ENCODE peak calls at places on chromosome 12, in nine cellular contexts. One of them, this sample, is unnamed.

GRCh38 chr12:89225808-89226368 is 126.4 kb downstream of the DUSP6 start:
- DNase-seq in HL-60: no peak
- DNase-seq in fibroblast of pulmonary artery: peak
- DNase-seq in GM23338: peak
- DNase-seq in right lobe of liver: no peak
- DNase-seq in neural crest cell: no peak
- DNase-seq in heart left ventricle: no peak
- DNase-seq in HFFc6: peak
- DNase-seq in AG04450: peak
- DNase-seq in this sample: peak

GRCh38 chr12:108484431-108484830 is 30.6 kb upstream of the FICD start:
- DNase-seq in HL-60: no peak
- DNase-seq in fibroblast of pulmonary artery: no peak
- DNase-seq in GM23338: no peak
- DNase-seq in right lobe of liver: no peak
- DNase-seq in neural crest cell: no peak
- DNase-seq in heart left ventricle: no peak
- DNase-seq in HFFc6: no peak
- DNase-seq in AG04450: no peak
- DNase-seq in this sample: no peak

GRCh38 chr12:124520896-124521295 is 46.5 kb downstream of the NCOR2 start:
- DNase-seq in HL-60: no peak
- DNase-seq in fibroblast of pulmonary artery: no peak
- DNase-seq in GM23338: no peak
- DNase-seq in right lobe of liver: no peak
- DNase-seq in neural crest cell: no peak
- DNase-seq in heart left ventricle: peak
- DNase-seq in HFFc6: no peak
- DNase-seq in AG04450: no peak
- DNase-seq in this sample: no peak

GRCh38 chr12:118356809-118357326 is 15.8 kb downstream of the TAOK3 start:
- DNase-seq in HL-60: peak
- DNase-seq in fibroblast of pulmonary artery: peak
- DNase-seq in GM23338: no peak
- DNase-seq in right lobe of liver: no peak
- DNase-seq in neural crest cell: no peak
- DNase-seq in heart left ventricle: no peak
- DNase-seq in HFFc6: peak
- DNase-seq in AG04450: peak
- DNase-seq in this sample: no peak

GRCh38 chr12:29655861-29656260 is 127.9 kb downstream of the TMTC1 start:
- DNase-seq in HL-60: no peak
- DNase-seq in fibroblast of pulmonary artery: peak
- DNase-seq in GM23338: no peak
- DNase-seq in right lobe of liver: no peak
- DNase-seq in neural crest cell: no peak
- DNase-seq in heart left ventricle: no peak
- DNase-seq in HFFc6: no peak
- DNase-seq in AG04450: no peak
- DNase-seq in this sample: no peak

GRCh38 chr12:53004178-53004577 is 2.1 kb upstream of the EIF4B start:
- DNase-seq in HL-60: no peak
- DNase-seq in fibroblast of pulmonary artery: peak
- DNase-seq in GM23338: peak
- DNase-seq in right lobe of liver: no peak
- DNase-seq in neural crest cell: no peak
- DNase-seq in heart left ventricle: no peak
- DNase-seq in HFFc6: no peak
- DNase-seq in AG04450: no peak
- DNase-seq in this sample: no peak

GRCh38 chr12:12381982-12382381 is 25.1 kb downstream of the BORCS5 start:
- DNase-seq in HL-60: no peak
- DNase-seq in fibroblast of pulmonary artery: no peak
- DNase-seq in GM23338: peak
- DNase-seq in right lobe of liver: no peak
- DNase-seq in neural crest cell: no peak
- DNase-seq in heart left ventricle: no peak
- DNase-seq in HFFc6: no peak
- DNase-seq in AG04450: no peak
- DNase-seq in this sample: no peak

GRCh38 chr12:126747530-126748149 is 1519.3 kb upstream of the TMEM132C start:
- DNase-seq in HL-60: peak
- DNase-seq in fibroblast of pulmonary artery: peak
- DNase-seq in GM23338: peak
- DNase-seq in right lobe of liver: peak
- DNase-seq in neural crest cell: peak
- DNase-seq in heart left ventricle: peak
- DNase-seq in HFFc6: peak
- DNase-seq in AG04450: no peak
- DNase-seq in this sample: peak

GRCh38 chr12:79358716-79359341 is 331.9 kb downstream of the PAWR start:
- DNase-seq in HL-60: no peak
- DNase-seq in fibroblast of pulmonary artery: no peak
- DNase-seq in GM23338: peak
- DNase-seq in right lobe of liver: no peak
- DNase-seq in neural crest cell: no peak
- DNase-seq in heart left ventricle: no peak
- DNase-seq in HFFc6: no peak
- DNase-seq in AG04450: no peak
- DNase-seq in this sample: no peak

GRCh38 chr12:101076940-101077351 is 133.1 kb downstream of the SLC5A8 start:
- DNase-seq in HL-60: no peak
- DNase-seq in fibroblast of pulmonary artery: peak
- DNase-seq in GM23338: no peak
- DNase-seq in right lobe of liver: no peak
- DNase-seq in neural crest cell: no peak
- DNase-seq in heart left ventricle: no peak
- DNase-seq in HFFc6: no peak
- DNase-seq in AG04450: no peak
- DNase-seq in this sample: no peak

GRCh38 chr12:13001725-13002040 is 1.6 kb upstream of the HEBP1 start:
- DNase-seq in HL-60: no peak
- DNase-seq in fibroblast of pulmonary artery: no peak
- DNase-seq in GM23338: no peak
- DNase-seq in right lobe of liver: no peak
- DNase-seq in neural crest cell: no peak
- DNase-seq in heart left ventricle: no peak
- DNase-seq in HFFc6: no peak
- DNase-seq in AG04450: no peak
- DNase-seq in this sample: no peak

GRCh38 chr12:98238513-98238912 is 276.9 kb upstream of the TMPO start:
- DNase-seq in HL-60: no peak
- DNase-seq in fibroblast of pulmonary artery: peak
- DNase-seq in GM23338: no peak
- DNase-seq in right lobe of liver: no peak
- DNase-seq in neural crest cell: no peak
- DNase-seq in heart left ventricle: no peak
- DNase-seq in HFFc6: peak
- DNase-seq in AG04450: peak
- DNase-seq in this sample: no peak

GRCh38 chr12:47874316-47874715 is 30.5 kb downstream of the VDR start:
- DNase-seq in HL-60: no peak
- DNase-seq in fibroblast of pulmonary artery: no peak
- DNase-seq in GM23338: no peak
- DNase-seq in right lobe of liver: no peak
- DNase-seq in neural crest cell: no peak
- DNase-seq in heart left ventricle: no peak
- DNase-seq in HFFc6: no peak
- DNase-seq in AG04450: no peak
- DNase-seq in this sample: no peak

GRCh38 chr12:16347391-16348298 is at the start of gene MGST1:
- DNase-seq in HL-60: no peak
- DNase-seq in fibroblast of pulmonary artery: peak
- DNase-seq in GM23338: peak
- DNase-seq in right lobe of liver: peak
- DNase-seq in neural crest cell: peak
- DNase-seq in heart left ventricle: peak
- DNase-seq in HFFc6: peak
- DNase-seq in AG04450: no peak
- DNase-seq in this sample: peak

GRCh38 chr12:3333991-3334391 is 157.0 kb upstream of the PRMT8 start:
- DNase-seq in HL-60: no peak
- DNase-seq in fibroblast of pulmonary artery: no peak
- DNase-seq in GM23338: no peak
- DNase-seq in right lobe of liver: no peak
- DNase-seq in neural crest cell: no peak
- DNase-seq in heart left ventricle: no peak
- DNase-seq in HFFc6: no peak
- DNase-seq in AG04450: no peak
- DNase-seq in this sample: no peak

GRCh38 chr12:123757555-123757954 is 4.5 kb upstream of the DNAH10 start:
- DNase-seq in HL-60: no peak
- DNase-seq in fibroblast of pulmonary artery: peak
- DNase-seq in GM23338: no peak
- DNase-seq in right lobe of liver: no peak
- DNase-seq in neural crest cell: no peak
- DNase-seq in heart left ventricle: no peak
- DNase-seq in HFFc6: no peak
- DNase-seq in AG04450: peak
- DNase-seq in this sample: no peak

GRCh38 chr12:1841606-1842182 is 21.3 kb downstream of the LRTM2 start:
- DNase-seq in HL-60: no peak
- DNase-seq in fibroblast of pulmonary artery: no peak
- DNase-seq in GM23338: no peak
- DNase-seq in right lobe of liver: no peak
- DNase-seq in neural crest cell: no peak
- DNase-seq in heart left ventricle: peak
- DNase-seq in HFFc6: no peak
- DNase-seq in AG04450: no peak
- DNase-seq in this sample: no peak

GRCh38 chr12:122045262-122045661 is 23.6 kb downstream of the BCL7A start:
- DNase-seq in HL-60: no peak
- DNase-seq in fibroblast of pulmonary artery: no peak
- DNase-seq in GM23338: no peak
- DNase-seq in right lobe of liver: no peak
- DNase-seq in neural crest cell: no peak
- DNase-seq in heart left ventricle: no peak
- DNase-seq in HFFc6: no peak
- DNase-seq in AG04450: no peak
- DNase-seq in this sample: no peak

GRCh38 chr12:125193798-125194562 is 128.7 kb downstream of the AACS start:
- DNase-seq in HL-60: no peak
- DNase-seq in fibroblast of pulmonary artery: no peak
- DNase-seq in GM23338: peak
- DNase-seq in right lobe of liver: no peak
- DNase-seq in neural crest cell: no peak
- DNase-seq in heart left ventricle: no peak
- DNase-seq in HFFc6: peak
- DNase-seq in AG04450: no peak
- DNase-seq in this sample: peak

GRCh38 chr12:119444462-119445044 is 110.0 kb downstream of the CCDC60 start:
- DNase-seq in HL-60: peak
- DNase-seq in fibroblast of pulmonary artery: peak
- DNase-seq in GM23338: peak
- DNase-seq in right lobe of liver: peak
- DNase-seq in neural crest cell: peak
- DNase-seq in heart left ventricle: no peak
- DNase-seq in HFFc6: peak
- DNase-seq in AG04450: no peak
- DNase-seq in this sample: peak

GRCh38 chr12:125528300-125528699 is 463.1 kb downstream of the AACS start:
- DNase-seq in HL-60: no peak
- DNase-seq in fibroblast of pulmonary artery: no peak
- DNase-seq in GM23338: no peak
- DNase-seq in right lobe of liver: no peak
- DNase-seq in neural crest cell: peak
- DNase-seq in heart left ventricle: no peak
- DNase-seq in HFFc6: no peak
- DNase-seq in AG04450: no peak
- DNase-seq in this sample: no peak

GRCh38 chr12:130196827-130197226 is 34.6 kb downstream of the FZD10 start:
- DNase-seq in HL-60: no peak
- DNase-seq in fibroblast of pulmonary artery: no peak
- DNase-seq in GM23338: no peak
- DNase-seq in right lobe of liver: no peak
- DNase-seq in neural crest cell: no peak
- DNase-seq in heart left ventricle: no peak
- DNase-seq in HFFc6: no peak
- DNase-seq in AG04450: no peak
- DNase-seq in this sample: no peak
- TF ChIP-seq CTCF in HL-60: no peak
- TF ChIP-seq CTCF in fibroblast of pulmonary artery: no peak
- TF ChIP-seq CTCF in GM23338: peak
- TF ChIP-seq CTCF in right lobe of liver: no peak
- TF ChIP-seq CTCF in neural crest cell: no peak
- TF ChIP-seq CTCF in heart left ventricle: no peak
- TF ChIP-seq CTCF in HFFc6: no peak
- TF ChIP-seq CTCF in AG04450: no peak
- TF ChIP-seq CTCF in this sample: no peak

GRCh38 chr12:43349863-43350262 is 202.1 kb downstream of the ADAMTS20 start:
- DNase-seq in HL-60: no peak
- DNase-seq in fibroblast of pulmonary artery: peak
- DNase-seq in GM23338: no peak
- DNase-seq in right lobe of liver: no peak
- DNase-seq in neural crest cell: no peak
- DNase-seq in heart left ventricle: no peak
- DNase-seq in HFFc6: no peak
- DNase-seq in AG04450: no peak
- DNase-seq in this sample: no peak
- TF ChIP-seq CTCF in HL-60: no peak
- TF ChIP-seq CTCF in fibroblast of pulmonary artery: peak
- TF ChIP-seq CTCF in GM23338: peak
- TF ChIP-seq CTCF in right lobe of liver: no peak
- TF ChIP-seq CTCF in neural crest cell: peak
- TF ChIP-seq CTCF in heart left ventricle: peak
- TF ChIP-seq CTCF in HFFc6: peak
- TF ChIP-seq CTCF in AG04450: peak
- TF ChIP-seq CTCF in this sample: no peak

GRCh38 chr12:93766802-93767523 is 89.8 kb downstream of the CRADD start:
- DNase-seq in HL-60: no peak
- DNase-seq in fibroblast of pulmonary artery: peak
- DNase-seq in GM23338: peak
- DNase-seq in right lobe of liver: no peak
- DNase-seq in neural crest cell: no peak
- DNase-seq in heart left ventricle: no peak
- DNase-seq in HFFc6: peak
- DNase-seq in AG04450: no peak
- DNase-seq in this sample: peak
- TF ChIP-seq CTCF in HL-60: peak
- TF ChIP-seq CTCF in fibroblast of pulmonary artery: peak
- TF ChIP-seq CTCF in GM23338: peak
- TF ChIP-seq CTCF in right lobe of liver: peak
- TF ChIP-seq CTCF in neural crest cell: peak
- TF ChIP-seq CTCF in heart left ventricle: peak
- TF ChIP-seq CTCF in HFFc6: peak
- TF ChIP-seq CTCF in AG04450: peak
- TF ChIP-seq CTCF in this sample: peak

DNA sequence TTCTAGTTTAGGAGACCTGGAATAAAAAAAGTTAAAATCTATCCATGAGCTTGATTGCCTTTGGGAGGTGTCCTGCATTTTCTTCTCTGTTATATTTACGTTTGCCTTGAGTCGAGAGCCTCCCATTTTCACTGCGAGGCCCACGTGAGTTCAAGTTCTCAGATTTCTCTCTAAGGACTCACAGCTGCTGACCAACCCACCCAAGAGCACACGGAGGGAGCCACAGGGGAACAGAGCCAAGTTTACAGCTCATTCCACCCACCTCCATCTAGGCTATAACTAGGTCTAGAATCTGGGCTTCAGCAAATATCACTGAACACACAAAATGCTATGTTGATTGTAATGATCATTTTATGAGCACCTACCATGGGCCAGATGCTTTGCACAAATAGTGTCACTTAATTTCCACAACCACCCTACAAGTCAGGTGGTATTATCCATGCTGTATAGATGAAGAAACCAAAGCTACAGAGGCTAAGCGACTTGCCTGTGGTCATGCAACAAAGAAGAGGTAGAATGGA is 16.7 kb downstream of the ALDH1L2 start:
- DNase-seq in HL-60: no peak
- DNase-seq in fibroblast of pulmonary artery: no peak
- DNase-seq in GM23338: no peak
- DNase-seq in right lobe of liver: no peak
- DNase-seq in neural crest cell: no peak
- DNase-seq in heart left ventricle: no peak
- DNase-seq in HFFc6: no peak
- DNase-seq in AG04450: peak
- DNase-seq in this sample: no peak
- TF ChIP-seq CTCF in HL-60: no peak
- TF ChIP-seq CTCF in fibroblast of pulmonary artery: no peak
- TF ChIP-seq CTCF in GM23338: no peak
- TF ChIP-seq CTCF in right lobe of liver: no peak
- TF ChIP-seq CTCF in neural crest cell: no peak
- TF ChIP-seq CTCF in heart left ventricle: no peak
- TF ChIP-seq CTCF in HFFc6: no peak
- TF ChIP-seq CTCF in AG04450: no peak
- TF ChIP-seq CTCF in this sample: no peak

This sample was measured in Calu3.